ENCODE peak calls at places on chromosomes 11 and 22, in six cellular contexts. One of them, this sample, is unnamed.

GRCh38 chr22:46086577-46087335 is 63.6 kb upstream of the PPARA start:
- DNase-seq in neuronal stem cell: no peak
- DNase-seq in mesendoderm: no peak
- DNase-seq in mesenchymal stem cell: no peak
- DNase-seq in H1: no peak
- DNase-seq in IMR-90: peak; percentile 29
- DNase-seq in this sample: no peak

GRCh38 chr22:46322711-46323110 is 12.8 kb upstream of the TRMU start:
- DNase-seq in neuronal stem cell: no peak
- DNase-seq in mesendoderm: no peak
- DNase-seq in mesenchymal stem cell: no peak
- DNase-seq in H1: no peak
- DNase-seq in IMR-90: no peak
- DNase-seq in this sample: no peak

GRCh38 chr11:29750392-29750791 is 266.4 kb downstream of the KCNA4 start:
- DNase-seq in neuronal stem cell: no peak
- DNase-seq in mesendoderm: no peak
- DNase-seq in mesenchymal stem cell: no peak
- DNase-seq in H1: no peak
- DNase-seq in IMR-90: no peak
- DNase-seq in this sample: no peak

GRCh38 chr11:11149671-11150459 is 203.2 kb downstream of the CSNK2A3 start:
- DNase-seq in neuronal stem cell: no peak
- DNase-seq in mesendoderm: no peak
- DNase-seq in mesenchymal stem cell: no peak
- DNase-seq in H1: no peak
- DNase-seq in IMR-90: no peak
- DNase-seq in this sample: no peak

GRCh38 chr11:34331329-34331728 is 26.5 kb downstream of the ABTB2 start:
- DNase-seq in neuronal stem cell: no peak
- DNase-seq in mesendoderm: no peak
- DNase-seq in mesenchymal stem cell: no peak
- DNase-seq in H1: no peak
- DNase-seq in IMR-90: peak; percentile 60
- DNase-seq in this sample: no peak

GRCh38 chr22:47248925-47249324 is 486.5 kb downstream of the TBC1D22A start:
- DNase-seq in neuronal stem cell: no peak
- DNase-seq in mesendoderm: no peak
- DNase-seq in mesenchymal stem cell: no peak
- DNase-seq in H1: no peak
- DNase-seq in IMR-90: no peak
- DNase-seq in this sample: no peak

GRCh38 chr11:121521145-121522042 is 68.6 kb upstream of the SORL1-AS1 start:
- DNase-seq in neuronal stem cell: no peak
- DNase-seq in mesendoderm: no peak
- DNase-seq in mesenchymal stem cell: no peak
- DNase-seq in H1: no peak
- DNase-seq in IMR-90: peak; percentile 8
- DNase-seq in this sample: no peak

GRCh38 chr22:46801826-46802607 is 39.6 kb downstream of the TBC1D22A start:
- DNase-seq in neuronal stem cell: no peak
- DNase-seq in mesendoderm: no peak
- DNase-seq in mesenchymal stem cell: no peak
- DNase-seq in H1: no peak
- DNase-seq in IMR-90: no peak
- DNase-seq in this sample: no peak

GRCh38 chr22:31451709-31452571 is 37.7 kb downstream of the EIF4ENIF1 start:
- DNase-seq in neuronal stem cell: no peak
- DNase-seq in mesendoderm: peak; percentile 60
- DNase-seq in mesenchymal stem cell: peak; percentile 62
- DNase-seq in H1: no peak
- DNase-seq in IMR-90: peak; percentile 59
- DNase-seq in this sample: no peak

GRCh38 chr11:13040969-13041561 is 31.9 kb downstream of the RASSF10 start:
- DNase-seq in neuronal stem cell: no peak
- DNase-seq in mesendoderm: no peak
- DNase-seq in mesenchymal stem cell: no peak
- DNase-seq in H1: no peak
- DNase-seq in IMR-90: no peak
- DNase-seq in this sample: no peak

DNA sequence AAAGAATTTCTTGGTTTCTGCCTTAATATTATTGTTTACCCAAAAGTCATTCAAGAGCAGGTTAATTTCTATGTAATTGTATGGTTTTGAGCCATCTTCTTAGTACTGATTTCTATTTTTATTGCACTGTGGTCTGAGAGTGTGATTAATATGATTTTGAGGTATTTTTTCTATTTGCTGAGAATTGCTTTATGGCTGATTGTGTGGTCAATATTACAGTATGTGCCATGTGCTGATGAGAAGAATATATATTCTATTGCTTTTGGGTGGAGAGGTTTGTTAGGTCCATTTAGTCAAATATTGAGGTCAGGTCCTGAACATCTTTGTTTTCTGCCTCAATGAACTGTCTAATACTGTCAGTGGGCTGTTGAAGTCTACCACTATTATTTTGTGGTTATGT is 20.7 kb upstream of the RAB38 start:
- DNase-seq in neuronal stem cell: no peak
- DNase-seq in mesendoderm: no peak
- DNase-seq in mesenchymal stem cell: no peak
- DNase-seq in H1: no peak
- DNase-seq in IMR-90: no peak
- DNase-seq in this sample: no peak
- H2BK15ac ChIP-seq in neuronal stem cell: no peak overlapping the region
- H2BK15ac ChIP-seq in mesendoderm: no peak overlapping the region
- H2BK15ac ChIP-seq in mesenchymal stem cell: no peak overlapping the region
- H2BK15ac ChIP-seq in H1: no peak overlapping the region
- H2BK15ac ChIP-seq in IMR-90: no peak overlapping the region
- H2BK15ac ChIP-seq in this sample: no peak overlapping the region

DNA sequence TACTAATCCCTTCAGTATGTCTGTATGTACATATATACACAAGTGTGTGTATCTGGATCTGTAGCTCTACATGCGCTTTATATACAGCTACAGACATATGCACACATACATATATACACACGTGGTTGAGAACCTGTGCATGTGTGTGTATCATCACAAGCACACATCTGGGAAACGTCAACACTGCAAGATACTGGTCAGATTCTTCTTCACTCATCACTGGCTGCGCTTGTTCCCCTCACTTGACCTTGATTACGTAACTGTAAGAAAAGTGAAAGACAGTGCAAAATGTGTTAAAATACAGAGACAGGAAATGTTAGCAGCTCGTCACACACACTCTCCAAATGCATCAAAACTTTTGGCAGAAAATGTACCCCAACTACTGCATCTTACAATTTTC is 51.8 kb upstream of the MN1 start:
- DNase-seq in neuronal stem cell: no peak
- DNase-seq in mesendoderm: no peak
- DNase-seq in mesenchymal stem cell: peak; percentile 89
- DNase-seq in H1: no peak
- DNase-seq in IMR-90: peak; percentile 68
- DNase-seq in this sample: no peak
- H3K23ac ChIP-seq in neuronal stem cell: no peak overlapping the region
- H3K23ac ChIP-seq in mesendoderm: no peak overlapping the region
- H3K23ac ChIP-seq in mesenchymal stem cell: no peak overlapping the region
- H3K23ac ChIP-seq in H1: no peak overlapping the region
- H3K23ac ChIP-seq in IMR-90: no peak overlapping the region
- H3K23ac ChIP-seq in this sample: no peak overlapping the region

GRCh38 chr11:66842501-66842895 is 743 bp upstream of the RCE1 start:
- DNase-seq in neuronal stem cell: no peak
- DNase-seq in mesendoderm: no peak
- DNase-seq in mesenchymal stem cell: no peak
- DNase-seq in H1: no peak
- DNase-seq in IMR-90: no peak
- DNase-seq in this sample: no peak
- H2AK5ac ChIP-seq in neuronal stem cell: peak overlapping the region; percentile 74
- H2AK5ac ChIP-seq in mesendoderm: no peak overlapping the region
- H2AK5ac ChIP-seq in mesenchymal stem cell: peak overlapping the region; percentile 39
- H2AK5ac ChIP-seq in H1: no peak overlapping the region
- H2AK5ac ChIP-seq in IMR-90: peak overlapping the region; percentile 95
- H2AK5ac ChIP-seq in this sample: no peak overlapping the region

GRCh38 chr22:49205401-49205800 is 622.3 kb downstream of the BRD1 start:
- DNase-seq in neuronal stem cell: no peak
- DNase-seq in mesendoderm: no peak
- DNase-seq in mesenchymal stem cell: no peak
- DNase-seq in H1: no peak
- DNase-seq in IMR-90: no peak
- DNase-seq in this sample: peak; percentile 0

GRCh38 chr22:49203091-49203862 is 624.4 kb downstream of the BRD1 start:
- DNase-seq in neuronal stem cell: no peak
- DNase-seq in mesendoderm: no peak
- DNase-seq in mesenchymal stem cell: no peak
- DNase-seq in H1: no peak
- DNase-seq in IMR-90: no peak
- DNase-seq in this sample: peak; percentile 26

GRCh38 chr22:49206281-49206680 is 621.4 kb downstream of the BRD1 start:
- DNase-seq in neuronal stem cell: no peak
- DNase-seq in mesendoderm: no peak
- DNase-seq in mesenchymal stem cell: no peak
- DNase-seq in H1: no peak
- DNase-seq in IMR-90: no peak
- DNase-seq in this sample: peak; percentile 14

GRCh38 chr22:49203863-49204598 is 623.6 kb downstream of the BRD1 start:
- DNase-seq in neuronal stem cell: no peak
- DNase-seq in mesendoderm: no peak
- DNase-seq in mesenchymal stem cell: no peak
- DNase-seq in H1: no peak
- DNase-seq in IMR-90: no peak
- DNase-seq in this sample: peak; percentile 20

DNA sequence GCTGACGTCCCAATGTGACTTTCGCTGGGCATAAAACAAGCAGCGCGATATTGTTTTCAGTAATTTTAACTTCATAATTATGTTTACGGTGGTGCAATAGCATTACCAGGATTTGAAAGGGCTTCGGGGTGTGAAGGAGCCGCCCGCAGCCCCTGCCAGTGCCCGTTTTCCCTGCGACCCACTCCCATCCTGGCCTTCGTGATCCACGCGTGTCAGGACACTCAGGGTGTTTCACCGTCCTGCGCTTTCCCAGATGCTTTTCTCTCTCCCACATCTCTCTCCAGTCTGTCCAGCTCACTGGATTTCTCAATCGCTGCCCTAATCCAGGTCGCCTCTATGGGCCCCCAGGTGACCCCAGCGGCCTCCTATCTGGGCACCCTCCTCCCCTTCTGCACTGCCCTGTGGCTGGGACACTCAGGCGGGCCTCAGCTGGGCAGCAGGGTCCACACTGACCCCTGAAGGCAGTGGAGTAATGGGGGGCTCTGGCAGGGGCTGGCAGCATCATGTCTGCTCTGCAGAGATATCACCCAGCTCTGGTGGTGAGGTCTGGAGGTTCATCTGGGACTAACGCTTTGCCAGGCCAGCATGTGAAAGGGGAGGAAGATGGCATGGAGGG is 623.0 kb downstream of the BRD1 start:
- DNase-seq in neuronal stem cell: no peak
- DNase-seq in mesendoderm: no peak
- DNase-seq in mesenchymal stem cell: no peak
- DNase-seq in H1: no peak
- DNase-seq in IMR-90: no peak
- DNase-seq in this sample: peak; percentile 14
- H2BK15ac ChIP-seq in neuronal stem cell: no peak overlapping the region
- H2BK15ac ChIP-seq in mesendoderm: no peak overlapping the region
- H2BK15ac ChIP-seq in mesenchymal stem cell: no peak overlapping the region
- H2BK15ac ChIP-seq in H1: no peak overlapping the region
- H2BK15ac ChIP-seq in IMR-90: no peak overlapping the region
- H2BK15ac ChIP-seq in this sample: no peak overlapping the region

GRCh38 chr11:124757320-124757719 is 4.8 kb downstream of the ESAM start:
- DNase-seq in neuronal stem cell: no peak
- DNase-seq in mesendoderm: no peak
- DNase-seq in mesenchymal stem cell: no peak
- DNase-seq in H1: no peak
- DNase-seq in IMR-90: no peak
- DNase-seq in this sample: no peak

GRCh38 chr11:124756753-124757227 is 4.7 kb upstream of the VSIG2 start:
- DNase-seq in neuronal stem cell: no peak
- DNase-seq in mesendoderm: no peak
- DNase-seq in mesenchymal stem cell: no peak
- DNase-seq in H1: no peak
- DNase-seq in IMR-90: no peak
- DNase-seq in this sample: no peak

GRCh38 chr11:124754309-124754708 is 2.3 kb upstream of the VSIG2 start:
- DNase-seq in neuronal stem cell: no peak
- DNase-seq in mesendoderm: no peak
- DNase-seq in mesenchymal stem cell: no peak
- DNase-seq in H1: no peak
- DNase-seq in IMR-90: peak; percentile 43
- DNase-seq in this sample: no peak

GRCh38 chr11:124754710-124755109 is 2.7 kb upstream of the VSIG2 start:
- DNase-seq in neuronal stem cell: no peak
- DNase-seq in mesendoderm: no peak
- DNase-seq in mesenchymal stem cell: no peak
- DNase-seq in H1: no peak
- DNase-seq in IMR-90: no peak
- DNase-seq in this sample: no peak

DNA sequence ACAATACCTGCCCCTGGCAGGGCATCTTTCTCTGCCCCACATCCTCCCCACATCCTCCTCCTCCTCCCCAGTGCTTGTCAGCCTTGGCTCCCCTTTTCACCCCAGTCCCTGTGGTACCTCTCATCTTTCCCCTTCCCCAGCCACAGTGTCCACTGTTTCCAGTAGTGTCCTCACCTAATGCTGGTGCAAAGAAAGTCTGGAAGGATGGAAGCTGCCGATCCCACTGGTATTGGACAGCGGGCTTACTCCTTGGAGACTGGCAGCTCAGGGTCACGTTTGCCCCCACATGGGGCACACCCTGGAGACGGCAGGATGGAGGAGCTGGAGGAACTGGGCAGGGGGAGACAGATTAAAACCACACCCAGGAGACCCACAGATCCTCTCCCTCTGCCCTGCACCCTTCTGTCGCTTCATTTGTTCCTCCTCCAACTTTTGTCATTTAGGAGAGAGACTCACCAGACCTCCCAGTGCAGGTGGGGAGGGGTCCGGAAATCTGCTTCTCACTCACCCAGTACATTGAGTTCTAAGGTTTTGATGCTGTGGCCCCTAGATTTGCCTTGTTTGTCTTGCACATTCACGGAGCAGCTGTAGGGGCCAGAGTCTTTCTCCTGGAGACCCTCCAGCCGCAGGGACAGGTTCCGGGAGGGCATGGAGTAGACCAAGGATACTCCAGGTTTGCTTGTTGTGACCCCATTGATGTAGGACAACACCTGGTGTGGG is 4.1 kb upstream of the VSIG2 start:
- DNase-seq in neuronal stem cell: no peak
- DNase-seq in mesendoderm: no peak
- DNase-seq in mesenchymal stem cell: no peak
- DNase-seq in H1: no peak
- DNase-seq in IMR-90: no peak
- DNase-seq in this sample: no peak
- H3K23ac ChIP-seq in neuronal stem cell: no peak overlapping the region
- H3K23ac ChIP-seq in mesendoderm: no peak overlapping the region
- H3K23ac ChIP-seq in mesenchymal stem cell: no peak overlapping the region
- H3K23ac ChIP-seq in H1: no peak overlapping the region
- H3K23ac ChIP-seq in IMR-90: no peak overlapping the region
- H3K23ac ChIP-seq in this sample: no peak overlapping the region

DNA sequence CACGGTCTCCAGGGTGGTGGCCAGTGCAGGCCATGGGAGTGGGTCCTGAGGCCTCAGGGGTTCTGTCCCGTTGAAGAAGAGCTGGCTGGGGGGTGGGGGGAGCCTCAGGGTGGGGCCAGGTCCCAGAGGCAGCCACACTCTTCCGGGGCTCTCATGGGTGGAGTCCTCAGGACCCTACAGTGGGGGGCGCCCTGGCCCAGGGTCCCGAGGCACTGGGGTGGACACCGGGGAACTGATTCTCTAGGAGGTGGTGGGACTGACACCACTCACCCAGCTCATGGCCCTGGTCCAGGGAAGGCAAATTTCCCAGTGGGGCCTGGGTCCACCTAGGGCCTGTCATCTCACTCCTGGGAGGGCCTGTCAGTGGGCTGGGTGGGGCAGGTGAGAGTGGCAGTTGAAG is 12.8 kb downstream of the GGT5 start:
- DNase-seq in neuronal stem cell: no peak
- DNase-seq in mesendoderm: no peak
- DNase-seq in mesenchymal stem cell: no peak
- DNase-seq in H1: no peak
- DNase-seq in IMR-90: no peak
- DNase-seq in this sample: no peak
- H2AK5ac ChIP-seq in neuronal stem cell: no peak overlapping the region
- H2AK5ac ChIP-seq in mesendoderm: no peak overlapping the region
- H2AK5ac ChIP-seq in mesenchymal stem cell: no peak overlapping the region
- H2AK5ac ChIP-seq in H1: no peak overlapping the region
- H2AK5ac ChIP-seq in IMR-90: peak overlapping the region; percentile 39
- H2AK5ac ChIP-seq in this sample: no peak overlapping the region

This sample was measured in H9.